ENCODE peak calls at places on chromosome 22, in ten cellular contexts. N, B, G, K, Y, R, I, S, J and U are unnamed samples.

GRCh38 chr22:44347098-44347497 is 34.3 kb upstream of the SHISAL1 start:
- DNase-seq in N (peak; percentile 48), B (no peak), G (no peak), K (no peak), Y (no peak), R (no peak), I (peak; percentile 32), S (no peak), J (no peak), U (no peak)

GRCh38 chr22:44941176-44941575 is 68.6 kb downstream of the PHF21B start:
- DNase-seq in N (no peak), B (no peak), G (no peak), K (no peak), Y (no peak), R (peak; percentile 63), I (no peak), S (no peak), J (no peak), U (no peak)

GRCh38 chr22:41132555-41132954 is 40.2 kb downstream of the EP300 start:
- DNase-seq in N (peak; percentile 2), B (no peak), G (no peak), K (no peak), Y (no peak), R (no peak), I (no peak), S (no peak), J (no peak), U (peak; percentile 25)

GRCh38 chr22:37457093-37457893 is 28.9 kb downstream of the MFNG start:
- DNase-seq in N (peak; percentile 48), B (peak; percentile 53), G (peak; percentile 47), K (peak; percentile 83), Y (peak; percentile 57), R (peak; percentile 83), I (no peak), S (peak; percentile 60), J (peak; percentile 86), U (peak; percentile 78)

GRCh38 chr22:35582861-35583670 is 34.1 kb downstream of the MB start:
- DNase-seq in N (peak; percentile 65), B (peak; percentile 65), G (peak; percentile 46), K (peak; percentile 85), Y (no peak), R (peak; percentile 86), I (peak; percentile 42), S (peak; percentile 63), J (peak; percentile 54), U (peak; percentile 77)

GRCh38 chr22:44329179-44329796 is 16.5 kb upstream of the SHISAL1 start:
- DNase-seq in N (peak; percentile 27), B (no peak), G (no peak), K (no peak), Y (no peak), R (no peak), I (no peak), S (no peak), J (no peak), U (no peak)

GRCh38 chr22:31350410-31350863 is 4.3 kb upstream of the PATZ1 start:
- DNase-seq in N (no peak), B (peak; percentile 18), G (no peak), K (peak; percentile 44), Y (no peak), R (peak; percentile 37), I (no peak), S (no peak), J (peak; percentile 33), U (no peak)

GRCh38 chr22:44365196-44365802 is 52.5 kb upstream of the SHISAL1 start:
- DNase-seq in N (no peak), B (no peak), G (no peak), K (no peak), Y (no peak), R (no peak), I (peak; percentile 19), S (no peak), J (no peak), U (no peak)

GRCh38 chr22:43262990-43263644 is 76.2 kb upstream of the TTLL12 start:
- DNase-seq in N (no peak), B (peak; percentile 1), G (no peak), K (peak; percentile 45), Y (no peak), R (no peak), I (peak; percentile 20), S (no peak), J (no peak), U (no peak)

GRCh38 chr22:35742342-35743100 is 24.8 kb downstream of the APOL5 start:
- DNase-seq in N (peak; percentile 81), B (peak; percentile 76), G (no peak), K (peak; percentile 61), Y (no peak), R (no peak), I (peak; percentile 85), S (peak; percentile 63), J (no peak), U (peak; percentile 79)

GRCh38 chr22:31987180-31987579 is 42.8 kb downstream of the YWHAH start:
- DNase-seq in N (no peak), B (no peak), G (no peak), K (no peak), Y (no peak), R (no peak), I (no peak), S (no peak), J (no peak), U (no peak)

GRCh38 chr22:26461188-26461810 is 22.3 kb downstream of the HPS4 start:
- DNase-seq in N (peak; percentile 28), B (peak; percentile 37), G (peak; percentile 51), K (peak; percentile 51), Y (no peak), R (peak; percentile 86), I (no peak), S (peak; percentile 53), J (peak; percentile 63), U (peak; percentile 76)

GRCh38 chr22:50276143-50276542 is 6.0 kb upstream of the MAPK11 start:
- DNase-seq in N (peak; percentile 43), B (peak; percentile 51), G (no peak), K (peak; percentile 41), Y (no peak), R (no peak), I (no peak), S (peak; percentile 43), J (peak; percentile 74), U (peak; percentile 49)

GRCh38 chr22:36998620-36999351 is 20.5 kb downstream of the TST start:
- DNase-seq in N (peak; percentile 15), B (no peak), G (no peak), K (no peak), Y (no peak), R (no peak), I (no peak), S (no peak), J (no peak), U (no peak)

GRCh38 chr22:38948181-38948940 is 9.0 kb upstream of the APOBEC3A start:
- DNase-seq in N (no peak), B (no peak), G (no peak), K (no peak), Y (no peak), R (peak; percentile 1), I (no peak), S (no peak), J (no peak), U (no peak)
- H3K9ac ChIP-seq in N (no peak overlapping the region), B (no peak overlapping the region), G (no peak overlapping the region), K (no peak overlapping the region), Y (no peak overlapping the region), R (no peak overlapping the region), I (no peak overlapping the region), S (no peak overlapping the region), J (no peak overlapping the region), U (no peak overlapping the region)

DNA sequence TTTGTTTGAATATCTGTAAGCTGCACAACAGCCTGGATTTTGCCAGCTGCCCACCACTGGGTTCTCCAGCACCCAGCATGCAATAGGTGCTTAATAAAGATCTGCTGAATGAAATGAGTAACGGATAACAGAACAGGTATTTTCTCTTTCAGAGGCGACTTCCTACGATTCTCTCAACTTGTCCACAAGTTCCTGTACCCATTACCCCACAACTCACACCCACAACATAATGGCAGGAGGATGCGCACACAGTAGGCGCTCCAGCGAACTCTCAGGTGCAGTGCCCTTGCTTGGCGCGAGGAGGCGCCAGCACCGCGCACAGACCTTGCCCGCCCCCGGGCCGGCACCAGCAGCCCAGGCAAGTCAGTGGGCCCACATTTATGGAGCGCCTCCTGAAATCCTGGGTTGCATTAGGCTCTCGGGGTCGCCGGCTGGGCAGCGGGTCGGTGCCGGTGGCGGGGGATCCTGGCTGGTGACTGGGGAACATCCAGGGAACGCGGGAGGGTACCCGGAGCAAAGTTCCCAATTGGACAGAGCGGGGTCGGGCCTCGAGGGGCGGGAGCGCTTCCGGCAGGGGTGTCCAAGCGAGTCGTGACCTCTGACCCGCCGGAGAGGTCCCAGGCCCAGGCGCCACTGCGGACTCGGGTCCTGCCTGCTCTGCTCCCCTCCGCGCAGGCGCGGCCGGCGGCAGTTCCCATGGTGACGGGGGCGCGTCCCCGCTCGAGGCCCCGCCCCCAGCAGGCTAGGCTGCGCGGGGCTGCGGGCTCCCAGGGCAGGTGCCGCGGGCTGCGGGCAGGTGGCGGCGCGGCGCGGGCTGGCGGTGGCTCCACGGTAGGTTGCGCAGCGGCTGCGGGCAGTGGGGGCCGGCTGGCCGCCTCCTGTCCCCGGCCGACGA is at the start of gene KIAA1671:
- DNase-seq in N (peak; percentile 27), B (peak; percentile 48), G (peak; percentile 81), K (peak; percentile 96), Y (no peak), R (peak; percentile 99), I (no peak), S (peak; percentile 87), J (peak; percentile 91), U (peak; percentile 83)
- H3K4me1 ChIP-seq in N (no peaks in the 10 kb centered on the region), B (peaks cover 2% of the 10 kb centered on the region), G (peaks cover 3% of the 10 kb centered on the region), K (peaks cover 17% of the 10 kb centered on the region), Y (peaks cover 40% of the 10 kb centered on the region), R (peaks cover 24% of the 10 kb centered on the region), I (peaks cover 14% of the 10 kb centered on the region), S (peaks cover 9% of the 10 kb centered on the region), J (no peaks in the 10 kb centered on the region), U (peaks cover 8% of the 10 kb centered on the region)

GRCh38 chr22:46578824-46579561 is 41.2 kb upstream of the GRAMD4 start:
- DNase-seq in N (peak; percentile 40), B (peak; percentile 71), G (no peak), K (no peak), Y (no peak), R (peak; percentile 37), I (no peak), S (no peak), J (peak; percentile 76), U (no peak)
- H3K4me3 ChIP-seq in N (peak overlapping the region; percentile 5), B (no peak overlapping the region), G (no peak overlapping the region), K (peak overlapping the region; percentile 57), Y (peak overlapping the region; percentile 25), R (no peak overlapping the region), I (no peak overlapping the region), S (no peak overlapping the region), J (peak overlapping the region; percentile 79), U (peak overlapping the region; percentile 86)

DNA sequence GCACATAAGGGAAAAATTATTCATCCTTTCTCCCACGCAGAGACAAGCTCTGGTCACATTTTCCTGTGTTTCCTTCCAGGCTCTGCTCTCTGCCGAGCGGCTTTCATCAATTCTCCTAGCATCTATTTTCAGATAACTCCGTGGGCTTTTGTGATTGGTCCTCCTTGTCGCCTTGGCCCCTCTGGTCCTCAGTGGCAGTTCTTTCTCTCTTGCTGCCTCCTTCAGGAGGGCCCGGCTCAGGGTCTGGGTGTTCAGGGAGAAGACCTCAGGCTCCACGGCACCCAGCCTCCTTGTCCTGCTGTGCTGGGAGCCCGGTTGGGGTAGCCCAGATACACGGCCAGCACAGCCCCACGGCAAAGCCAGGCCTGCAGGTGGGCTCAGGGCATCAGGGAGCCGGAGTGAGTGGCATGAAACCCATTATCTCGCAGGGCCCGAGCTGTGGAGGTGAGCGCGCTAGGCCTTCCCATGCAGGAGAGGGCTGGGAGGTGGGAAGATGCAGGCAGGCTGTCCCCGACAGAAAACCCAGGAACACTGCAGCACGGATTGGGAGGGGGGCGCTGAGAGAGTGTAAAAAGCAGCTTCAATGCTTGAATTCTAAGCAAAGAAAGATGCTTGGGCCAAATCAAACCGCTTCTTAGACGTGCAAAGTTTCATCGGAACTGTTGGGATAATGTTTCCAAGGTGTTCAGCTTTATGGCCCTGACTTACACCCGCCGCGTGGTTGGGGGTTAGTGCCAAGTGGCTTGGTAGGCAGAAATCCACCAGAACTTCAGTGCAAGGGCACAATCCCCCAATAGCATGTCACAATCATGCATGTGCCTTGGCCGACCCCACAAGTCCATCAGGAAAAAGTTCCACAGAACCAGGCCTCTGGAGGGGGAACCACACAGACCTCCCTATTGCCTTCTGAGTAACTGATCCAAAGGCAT is 81.9 kb upstream of the WNT7B start:
- DNase-seq in N (no peak), B (no peak), G (no peak), K (no peak), Y (no peak), R (no peak), I (peak; percentile 39), S (no peak), J (no peak), U (peak; percentile 48)
- H3K9ac ChIP-seq in N (no peak overlapping the region), B (peak overlapping the region; percentile 73), G (no peak overlapping the region), K (no peak overlapping the region), Y (peak overlapping the region; percentile 89), R (no peak overlapping the region), I (peak overlapping the region; percentile 84), S (no peak overlapping the region), J (peak overlapping the region; percentile 28), U (peak overlapping the region; percentile 97)